ENCODE peak calls at places on chromosomes 2 and 18, in five cellular contexts. L, B, Y, S and I are unnamed samples.

GRCh38 chr2:43311276-43311675 is 84.9 kb upstream of the ZFP36L2 start:
- DNase-seq in S (no peak), L (no peak), Y (no peak), B (no peak), I (no peak)

GRCh38 chr2:59034791-59035190 is 793.7 kb upstream of the FANCL start:
- DNase-seq in Y (no peak), S (no peak), L (no peak), B (no peak), I (no peak)

GRCh38 chr2:128982001-128982400 is 663.3 kb upstream of the HS6ST1 start:
- DNase-seq in B (no peak), S (no peak), Y (no peak), L (no peak), I (no peak)

GRCh38 chr18:72727776-72728175 is 140.0 kb downstream of the NETO1 start:
- DNase-seq in Y (no peak), L (no peak), S (no peak), B (no peak), I (no peak)

GRCh38 chr2:96354492-96354891 is 18.9 kb downstream of the NCAPH start:
- DNase-seq in S (no peak), B (no peak), L (no peak), Y (no peak), I (no peak)

GRCh38 chr2:8437949-8438400 is 243.9 kb upstream of the ID2 start:
- DNase-seq in Y (no peak), S (no peak), L (no peak), B (no peak), I (no peak)

GRCh38 chr2:190173382-190173781 is 110.9 kb upstream of the MSTN start:
- DNase-seq in L (no peak), Y (no peak), S (no peak), B (no peak), I (no peak)

GRCh38 chr2:237455764-237456163 is 31.3 kb upstream of the MLPH start:
- DNase-seq in S (no peak), B (no peak), Y (no peak), L (no peak), I (no peak)

GRCh38 chr2:33136570-33136969 is 189.8 kb downstream of the LTBP1 start:
- DNase-seq in Y (no peak), B (no peak), L (no peak), S (no peak), I (no peak)

GRCh38 chr2:202109737-202110184 is 36.7 kb downstream of the KIAA2012 start:
- DNase-seq in B (peak), S (no peak), L (no peak), Y (no peak), I (no peak)